ENCODE peak calls at places on chromosomes 11 and 22, in eight cellular contexts. U is foreskin fibroblast, V is heart left ventricle, Z is ovary, N is PC-9, P is mucosa of descending colon, M is cardiac fibroblast, E is psoas muscle. R is an unnamed sample.

GRCh38 chr11:12163181-12163841 is 52.9 kb downstream of the MICAL2 start:
- DNase-seq in U (no peak), P (peak; percentile 67), N (peak; percentile 21), V (peak; percentile 67), E (no peak), M (peak; percentile 55), Z (peak; percentile 26), R (peak; percentile 95)

GRCh38 chr11:89405629-89406028 is 85.5 kb downstream of the NOX4 start:
- DNase-seq in N (no peak), U (no peak), E (no peak), M (peak; percentile 57), Z (no peak), P (no peak), V (no peak), R (peak; percentile 9)

GRCh38 chr22:27474711-27475547 is 326.6 kb downstream of the MN1 start:
- DNase-seq in E (no peak), Z (peak; percentile 45), V (no peak), U (peak; percentile 74), N (peak; percentile 93), P (no peak), M (peak; percentile 97), R (peak; percentile 92)

GRCh38 chr11:2933376-2934056 is 4.3 kb upstream of the PHLDA2 start:
- DNase-seq in V (no peak), E (peak; percentile 74), U (peak; percentile 95), N (peak; percentile 84), P (peak; percentile 65), M (peak; percentile 88), Z (no peak), R (peak; percentile 80)

GRCh38 chr11:67640021-67640757 is 626 bp upstream of the TBX10 start:
- DNase-seq in V (no peak), M (peak; percentile 60), N (peak; percentile 58), Z (peak; percentile 39), E (peak; percentile 65), U (peak; percentile 24), P (peak; percentile 83), R (peak; percentile 8)

GRCh38 chr11:65698205-65698604 is 13.8 kb upstream of the KAT5 start:
- DNase-seq in E (no peak), U (no peak), V (peak; percentile 38), Z (no peak), M (peak; percentile 70), P (peak; percentile 62), N (no peak), R (no peak)

GRCh38 chr22:35446365-35446764 is 46.4 kb downstream of the MCM5 start:
- DNase-seq in M (peak; percentile 88), V (no peak), E (no peak), P (no peak), Z (no peak), U (peak; percentile 64), N (peak; percentile 45), R (peak; percentile 84)

GRCh38 chr11:16953620-16954019 is 60.6 kb downstream of the PLEKHA7 start:
- DNase-seq in V (no peak), P (no peak), Z (no peak), N (no peak), E (no peak), M (no peak), U (no peak), R (no peak)

GRCh38 chr22:42596376-42596775 is 18.3 kb downstream of the POLDIP3 start:
- DNase-seq in U (no peak), P (no peak), N (no peak), V (peak; percentile 39), M (no peak), Z (no peak), E (no peak), R (peak; percentile 27)

GRCh38 chr11:46686886-46687810 is 13.3 kb downstream of the ARHGAP1 start:
- DNase-seq in V (no peak), P (no peak), Z (no peak), E (no peak), U (peak; percentile 59), N (no peak), M (peak; percentile 91), R (peak; percentile 78)

GRCh38 chr11:86773878-86774277 is 26.5 kb upstream of the PRSS23 start:
- DNase-seq in N (no peak), Z (no peak), E (no peak), P (no peak), V (no peak), U (no peak), M (no peak), R (no peak)

GRCh38 chr11:104694259-104695070 is 203.8 kb downstream of the CASP12 start:
- DNase-seq in M (peak; percentile 59), E (no peak), V (no peak), P (no peak), U (peak; percentile 57), Z (no peak), N (no peak), R (peak; percentile 92)

GRCh38 chr11:112285918-112286317 is 25.3 kb upstream of the PLET1 start:
- DNase-seq in Z (no peak), M (peak; percentile 55), P (no peak), E (no peak), V (no peak), U (no peak), N (no peak), R (peak; percentile 25)

GRCh38 chr22:49480896-49481650 is 346.6 kb downstream of the BRD1 start:
- DNase-seq in E (no peak), V (no peak), N (no peak), Z (no peak), U (no peak), P (no peak), M (no peak), R (no peak)

DNA sequence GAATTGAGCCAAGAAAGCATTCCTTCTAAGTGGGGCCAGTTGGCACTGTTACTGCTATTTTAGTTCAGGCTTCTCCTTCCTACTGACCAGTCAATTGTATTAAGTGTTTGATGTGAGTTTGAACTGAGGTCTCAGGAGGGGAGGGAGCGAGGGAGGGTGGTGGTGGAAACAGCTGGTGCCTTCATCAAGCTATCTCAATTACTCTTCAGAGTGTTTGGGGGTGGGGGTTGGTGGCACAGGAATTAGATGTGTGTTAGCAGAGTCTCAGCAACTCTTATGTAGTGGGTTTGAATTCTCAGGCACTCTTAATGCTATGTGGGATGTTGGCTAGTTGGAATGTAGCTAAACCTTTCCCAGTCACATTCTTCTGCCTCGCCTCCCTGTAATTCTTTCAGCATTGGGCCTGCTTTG is 14.5 kb downstream of the CTNND1 start:
- DNase-seq in N (no peak), E (no peak), Z (no peak), M (peak; percentile 48), V (peak; percentile 43), U (no peak), P (no peak), R (peak; percentile 73)
- H3K4me3 ChIP-seq in N (peak overlapping the region; percentile 2), E (peak overlapping the region; percentile 38), Z (no peak overlapping the region), M (no peak overlapping the region), V (peak overlapping the region; percentile 20), U (no peak overlapping the region), P (no peak overlapping the region), R (no peak overlapping the region)

DNA sequence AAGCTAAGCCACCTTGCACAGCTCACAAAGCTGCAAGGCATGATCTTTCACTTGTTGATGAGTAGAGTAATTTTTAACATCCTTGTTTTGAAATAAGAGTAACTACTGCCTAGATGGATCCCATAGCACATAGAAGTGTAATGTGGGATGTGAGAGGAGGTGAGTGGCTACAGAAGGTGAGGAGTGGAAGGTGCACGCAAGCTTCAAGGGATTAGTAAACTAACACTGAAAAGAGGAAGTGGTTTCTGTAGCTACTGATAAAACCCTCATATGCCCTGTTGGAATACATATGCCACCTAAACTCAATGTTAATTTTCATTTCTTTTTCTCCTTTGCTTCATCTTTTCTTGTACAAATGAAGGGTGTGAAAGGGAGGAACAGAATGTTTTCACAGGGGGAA is 22.0 kb upstream of the CTSC start:
- DNase-seq in V (no peak), M (no peak), Z (no peak), N (no peak), E (no peak), U (no peak), P (no peak), R (no peak)
- TF ChIP-seq CTCF in V (no peak), M (no peak), Z (no peak), N (no peak), E (no peak), U (no peak), P (no peak), R (no peak)

DNA sequence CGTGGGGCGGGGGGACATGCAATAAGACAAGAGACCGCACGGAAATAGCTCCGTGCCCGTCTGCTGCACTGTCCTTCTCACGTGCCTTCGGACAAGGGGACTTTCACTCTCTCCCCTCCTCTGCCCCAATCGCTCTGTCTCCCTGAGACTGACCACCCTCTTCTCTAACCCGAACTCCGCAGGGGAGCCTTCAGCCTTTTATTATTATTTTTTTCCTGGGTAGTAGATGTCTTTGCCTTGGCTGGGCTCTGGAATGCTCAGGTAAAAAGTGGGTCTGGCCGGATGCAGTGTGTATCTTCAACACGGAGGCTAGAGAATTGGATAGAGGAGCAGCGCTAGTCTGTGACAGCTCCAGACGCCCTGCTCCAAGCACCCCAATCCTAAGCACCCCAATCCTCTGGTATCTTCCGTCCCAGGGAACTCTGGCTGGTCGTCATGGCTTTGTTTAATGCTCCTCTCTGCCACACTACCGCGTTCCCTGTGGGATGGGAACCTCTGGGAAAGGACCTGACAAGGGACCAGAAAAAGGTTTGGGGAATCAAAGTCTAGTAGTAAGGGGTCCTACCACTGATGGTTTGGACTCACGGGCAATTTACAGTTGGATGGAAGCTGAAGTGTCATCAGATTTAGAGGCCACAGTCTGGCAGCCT is 25.1 kb upstream of the ROBO3 start:
- DNase-seq in E (no peak), N (no peak), U (no peak), V (no peak), P (no peak), M (no peak), Z (no peak), R (no peak)
- H3K4me3 ChIP-seq in E (peak overlapping the region; percentile 63), N (no peak overlapping the region), U (peak overlapping the region; percentile 36), V (peak overlapping the region; percentile 41), P (no peak overlapping the region), M (peak overlapping the region; percentile 4), Z (no peak overlapping the region), R (peak overlapping the region; percentile 5)

GRCh38 chr22:45726081-45726480 is 54.4 kb downstream of the ATXN10 start:
- DNase-seq in P (no peak), E (no peak), V (no peak), Z (no peak), N (no peak), M (no peak), U (no peak), R (no peak)

GRCh38 chr22:45735273-45735672 is 63.6 kb downstream of the ATXN10 start:
- DNase-seq in U (no peak), M (no peak), Z (no peak), V (no peak), N (no peak), E (no peak), P (no peak), R (no peak)

GRCh38 chr22:45731041-45731797 is 59.6 kb downstream of the ATXN10 start:
- DNase-seq in E (no peak), Z (no peak), V (no peak), P (peak; percentile 16), N (no peak), U (no peak), M (peak; percentile 25), R (peak; percentile 54)

DNA sequence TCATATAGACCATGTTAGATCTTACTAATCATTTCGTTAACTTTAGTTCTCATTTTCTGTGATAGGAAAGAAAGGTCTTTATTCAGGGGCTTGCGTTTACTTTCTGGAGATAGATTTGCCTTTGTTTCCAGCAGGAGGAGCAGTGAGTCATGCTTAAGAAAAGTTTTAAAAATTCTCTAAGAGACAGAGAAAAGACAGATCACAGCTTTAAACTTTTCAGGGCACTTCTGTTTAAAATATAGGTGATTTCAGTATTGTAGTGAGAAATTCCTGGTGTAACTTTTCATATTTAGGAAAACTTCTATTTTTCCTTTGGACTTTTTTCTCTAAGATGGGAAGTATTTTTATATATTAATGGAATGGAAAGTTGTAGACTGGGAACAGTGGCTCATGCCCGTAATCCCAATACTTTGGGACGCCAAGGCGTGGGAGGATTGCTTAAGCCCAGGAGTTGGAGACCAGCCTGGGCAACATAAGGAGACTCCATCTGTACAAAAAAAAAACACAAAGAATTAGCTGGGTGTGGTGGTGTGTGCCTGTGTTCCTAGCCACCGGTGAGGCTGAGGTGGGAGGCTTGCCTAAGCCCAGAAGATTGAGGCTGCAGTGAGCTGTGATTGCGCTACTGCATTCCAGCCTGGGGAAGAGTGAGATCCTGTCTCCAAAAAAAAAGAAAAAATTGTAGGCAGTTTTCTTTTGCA is 60.3 kb downstream of the ATXN10 start:
- DNase-seq in E (peak; percentile 16), Z (no peak), P (no peak), N (no peak), M (peak; percentile 45), U (no peak), V (no peak), R (peak; percentile 62)
- TF ChIP-seq CTCF in E (no peak), Z (no peak), P (no peak), N (peak; percentile 61), M (peak; percentile 30), U (peak; percentile 48), V (no peak), R (peak; percentile 65)